ENCODE peak calls at places on chromosomes 12 and 14, in five cellular contexts. V is GM23248, O is psoas muscle, K is hepatocyte, Y is endodermal cell. D is an unnamed sample.

GRCh38 chr14:93343266-93343665 is 3.7 kb upstream of the COX8C start:
- DNase-seq in K (no peak), O (no peak), V (no peak), Y (no peak), D (no peak)

GRCh38 chr14:98217530-98217929 is 1054.5 kb downstream of the BCL11B start:
- DNase-seq in Y (no peak), V (no peak), K (no peak), O (no peak), D (no peak)

GRCh38 chr14:99195602-99196309 is 76.2 kb downstream of the BCL11B start:
- DNase-seq in O (no peak), Y (no peak), V (peak; percentile 10), K (no peak), D (no peak)

GRCh38 chr12:116143883-116144266 is 133.6 kb downstream of the MED13L start:
- DNase-seq in O (no peak), V (peak; percentile 80), K (no peak), Y (peak; percentile 71), D (no peak)

GRCh38 chr14:95597784-95598204 is 62.9 kb downstream of the GLRX5 start:
- DNase-seq in V (peak; percentile 65), O (no peak), K (peak; percentile 71), Y (peak; percentile 89), D (no peak)

GRCh38 chr14:50347521-50347920 is 35.4 kb downstream of the DMAC2L start:
- DNase-seq in V (peak; percentile 76), Y (no peak), K (peak; percentile 52), O (no peak), D (no peak)

GRCh38 chr12:22981711-22982110 is 356.7 kb downstream of the ETNK1 start:
- DNase-seq in K (peak; percentile 40), O (no peak), Y (no peak), V (peak; percentile 39), D (no peak)

GRCh38 chr14:68816183-68816942 is 23.5 kb upstream of the ZFP36L1 start:
- DNase-seq in V (peak; percentile 97), O (peak; percentile 95), Y (peak; percentile 97), K (peak; percentile 96), D (peak; percentile 96)

GRCh38 chr12:10466311-10466710 is 13.1 kb upstream of the KLRC1 start:
- DNase-seq in Y (peak; percentile 43), O (no peak), V (no peak), K (no peak), D (no peak)

GRCh38 chr14:93970589-93970966 is 5.8 kb downstream of the ASB2 start:
- DNase-seq in O (no peak), V (peak; percentile 36), K (no peak), Y (no peak), D (no peak)

GRCh38 chr14:84959796-84960515 is 570.0 kb upstream of the FLRT2 start:
- DNase-seq in Y (no peak), O (no peak), K (no peak), V (no peak), D (no peak)

GRCh38 chr12:125240717-125241116 is 175.5 kb downstream of the AACS start:
- DNase-seq in K (no peak), O (no peak), V (no peak), Y (no peak), D (no peak)

GRCh38 chr14:72958548-72958947 is 32.3 kb downstream of the DCAF4 start:
- DNase-seq in K (no peak), O (no peak), Y (no peak), V (no peak), D (no peak)

GRCh38 chr14:50741571-50741970 is 73.5 kb upstream of the SAV1 start:
- DNase-seq in K (no peak), V (peak; percentile 39), O (no peak), Y (no peak), D (no peak)

GRCh38 chr14:21846227-21846885 is 172.7 kb upstream of the OR4E1 start:
- DNase-seq in K (peak; percentile 28), Y (peak; percentile 83), V (peak; percentile 18), O (no peak), D (no peak)

GRCh38 chr14:103688441-103688840 is 26.8 kb downstream of the XRCC3 start:
- DNase-seq in V (peak; percentile 55), O (no peak), K (no peak), Y (no peak), D (peak; percentile 21)

GRCh38 chr12:115320967-115321366 is 637.0 kb upstream of the TBX3 start:
- DNase-seq in V (no peak), K (no peak), Y (no peak), O (peak; percentile 71), D (no peak)

GRCh38 chr14:75648066-75648838 is 12.4 kb downstream of the ERG28 start:
- DNase-seq in V (peak; percentile 82), O (peak; percentile 89), K (peak; percentile 75), Y (no peak), D (peak; percentile 72)

GRCh38 chr12:47408171-47408871 is 297.5 kb downstream of the RPAP3 start:
- DNase-seq in V (no peak), O (no peak), K (peak; percentile 21), Y (peak; percentile 83), D (no peak)

GRCh38 chr12:57299514-57300016 is 48.6 kb upstream of the STAC3 start:
- DNase-seq in O (no peak), K (no peak), Y (no peak), V (no peak), D (no peak)

GRCh38 chr12:22856120-22856699 is 231.2 kb downstream of the ETNK1 start:
- DNase-seq in Y (no peak), V (peak; percentile 57), O (no peak), K (peak; percentile 28), D (no peak)

GRCh38 chr14:20429801-20430669 is 5.9 kb downstream of the KLHL33 start:
- DNase-seq in O (no peak), V (no peak), Y (no peak), K (no peak), D (peak; percentile 79)

GRCh38 chr14:103740991-103741689 is 25.5 kb downstream of the ZFYVE21 start:
- DNase-seq in Y (peak; percentile 28), V (no peak), O (no peak), K (no peak), D (no peak)

GRCh38 chr14:38129192-38129591 is 78.5 kb upstream of the SSTR1 start:
- DNase-seq in V (no peak), Y (no peak), O (no peak), K (no peak), D (no peak)

GRCh38 chr12:48996794-48997718 is 2.1 kb downstream of the DDN start:
- DNase-seq in V (peak; percentile 87), K (peak; percentile 92), O (peak; percentile 88), Y (peak; percentile 97), D (peak; percentile 89)

GRCh38 chr12:48998497-48999353 is 450 bp downstream of the DDN start:
- DNase-seq in O (no peak), Y (peak; percentile 87), K (peak; percentile 46), V (peak; percentile 65), D (no peak)

GRCh38 chr12:48999371-49000131 is at the start of gene DDN:
- DNase-seq in Y (peak; percentile 86), O (peak; percentile 79), K (peak; percentile 65), V (peak; percentile 78), D (no peak)

GRCh38 chr12:48997719-48998496 is 1.3 kb downstream of the DDN start:
- DNase-seq in V (no peak), O (no peak), Y (peak; percentile 90), K (peak; percentile 65), D (no peak)

GRCh38 chr12:49000346-49000745 is 1.2 kb upstream of the DDN start:
- DNase-seq in O (no peak), K (no peak), Y (no peak), V (no peak), D (no peak)
- H3K4me3 ChIP-seq in O (peak overlapping the region; percentile 60), K (no peak overlapping the region), Y (no peak overlapping the region), V (no peak overlapping the region), D (no peak overlapping the region)

GRCh38 chr12:70920251-70920851 is at the start of gene PTPRR:
- DNase-seq in O (no peak), Y (peak; percentile 89), K (peak; percentile 28), V (no peak), D (peak; percentile 57)

GRCh38 chr12:70918321-70918720 is 2.2 kb downstream of the PTPRR start:
- DNase-seq in O (no peak), K (no peak), V (no peak), Y (no peak), D (no peak)

GRCh38 chr12:70919161-70919560 is 1.4 kb downstream of the PTPRR start:
- DNase-seq in V (no peak), Y (no peak), O (no peak), K (no peak), D (no peak)

GRCh38 chr12:70920891-70921290 is 353 bp upstream of the PTPRR start:
- DNase-seq in V (no peak), K (no peak), O (no peak), Y (peak; percentile 59), D (no peak)

GRCh38 chr12:70919597-70920035 is 922 bp downstream of the PTPRR start:
- DNase-seq in K (peak; percentile 23), O (no peak), V (peak; percentile 42), Y (peak; percentile 86), D (no peak)
- H3K27me3 ChIP-seq in K (peaks cover 42% of the 10 kb centered on the region), O (peaks cover 6% of the 10 kb centered on the region), V (peaks cover 13% of the 10 kb centered on the region), Y (peaks cover 21% of the 10 kb centered on the region), D (peaks cover 6% of the 10 kb centered on the region)

GRCh38 chr14:24194873-24195185 is 412 bp downstream of the TM9SF1 start:
- DNase-seq in K (no peak), O (no peak), Y (no peak), V (peak; percentile 18), D (no peak)
- H3K4me3 ChIP-seq in K (peak overlapping the region; percentile 95), O (peak overlapping the region; percentile 89), Y (peak overlapping the region; percentile 91), V (peak overlapping the region; percentile 83), D (peak overlapping the region; percentile 89)

GRCh38 chr14:100890451-100890850 is 13.1 kb downstream of the RTL1 start:
- DNase-seq in O (peak; percentile 26), V (no peak), K (no peak), Y (no peak), D (peak; percentile 9)

GRCh38 chr14:100889641-100890040 is 13.9 kb downstream of the RTL1 start:
- DNase-seq in O (peak; percentile 19), V (no peak), K (no peak), Y (no peak), D (peak; percentile 33)

GRCh38 chr14:100890044-100890443 is 13.5 kb downstream of the RTL1 start:
- DNase-seq in K (no peak), Y (no peak), V (no peak), O (no peak), D (peak; percentile 13)

GRCh38 chr14:100887728-100888335 is 15.7 kb downstream of the RTL1 start:
- DNase-seq in Y (no peak), V (peak; percentile 9), O (no peak), K (no peak), D (no peak)

DNA sequence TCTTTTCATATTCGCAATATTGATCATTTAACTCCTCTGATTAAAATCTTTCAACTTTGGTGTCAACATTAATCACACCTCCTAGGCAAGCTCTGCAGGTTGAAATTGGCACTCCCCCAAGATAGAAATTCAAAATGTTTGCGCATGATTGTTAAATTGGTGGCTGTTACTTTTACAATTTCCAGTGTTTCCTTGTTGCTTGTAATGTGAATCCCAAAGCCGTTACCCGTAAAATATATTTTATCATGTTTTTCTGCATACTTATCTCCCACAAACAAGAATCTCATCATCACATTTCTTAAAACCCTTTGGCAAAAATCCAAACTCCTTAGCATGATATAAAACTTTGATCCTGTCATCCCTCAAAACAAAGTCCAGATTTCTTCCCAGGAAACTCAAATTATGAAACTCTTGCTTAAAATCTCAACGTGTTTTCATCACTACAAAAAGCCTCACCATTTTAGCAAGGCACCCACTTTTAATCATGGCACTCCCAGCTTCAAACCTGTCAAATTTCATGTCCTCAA is 14.7 kb downstream of the RTL1 start:
- DNase-seq in K (no peak), O (no peak), V (no peak), Y (no peak), D (no peak)
- H3K27me3 ChIP-seq in K (no peaks in the 10 kb centered on the region), O (peaks cover 7% of the 10 kb centered on the region), V (no peaks in the 10 kb centered on the region), Y (no peaks in the 10 kb centered on the region), D (no peaks in the 10 kb centered on the region)

GRCh38 chr12:14216405-14217294 is 148.8 kb upstream of the ATF7IP start:
- DNase-seq in Y (no peak), O (no peak), V (peak; percentile 37), K (no peak), D (no peak)
- H3K4me3 ChIP-seq in Y (no peak overlapping the region), O (peak overlapping the region; percentile 61), V (peak overlapping the region; percentile 50), K (no peak overlapping the region), D (peak overlapping the region; percentile 43)